ENCODE peak calls at places on chromosomes 5 and 9, in ten cellular contexts. D is IMR-90; V is left ventricle myocardium inferior; A is C1 segment of cervical spinal cord; M is GM23248; S is body of pancreas; B is sciatic nerve; Z is stimulated activated CD4-positive, alpha-beta T cell treated with anti-CD3 and anti-CD28 coated beads, Interleukin-2, amount 100 ng/mL, for 48 hours; P is CD4-positive, CD25-positive, alpha-beta regulatory T cell; L is ureter. F is an unnamed sample.
A peak's percentile ranks its signal among the peaks of the same experiment; 100 is the strongest.

GRCh38 chr5:42250-42649 is 49.7 kb upstream of the PLEKHG4B start:
- DNase-seq in D (peak; percentile 4), V (no peak), A (no peak), M (peak; percentile 41), S (peak; percentile 48), B (no peak), Z (no peak), P (no peak), L (no peak), F (no peak)

GRCh38 chr5:132428811-132429440 is 59.4 kb downstream of the SLC22A5 start:
- DNase-seq in D (peak; percentile 87), V (no peak), A (no peak), M (peak; percentile 84), S (no peak), B (no peak), Z (no peak), P (no peak), L (peak; percentile 27), F (no peak)

GRCh38 chr5:74631088-74631960 is 9.2 kb downstream of the ENC1 start:
- DNase-seq in D (peak; percentile 82), V (no peak), A (no peak), M (peak; percentile 35), S (no peak), B (no peak), Z (no peak), P (peak; percentile 66), L (no peak), F (no peak)

GRCh38 chr5:56595561-56595960 is 219.8 kb upstream of the MAP3K1 start:
- DNase-seq in D (no peak), V (no peak), A (no peak), M (no peak), S (no peak), B (no peak), Z (no peak), P (no peak), L (no peak), F (no peak)

GRCh38 chr5:76425940-76426339 is 22.9 kb downstream of the IQGAP2 start:
- DNase-seq in D (no peak), V (no peak), A (no peak), M (no peak), S (no peak), B (no peak), Z (no peak), P (no peak), L (no peak), F (no peak)

GRCh38 chr9:108674766-108675530 is 180.8 kb downstream of the ACTL7B start:
- DNase-seq in D (no peak), V (no peak), A (no peak), M (no peak), S (no peak), B (no peak), Z (no peak), P (no peak), L (no peak), F (no peak)

GRCh38 chr5:154164182-154164581 is 26.4 kb upstream of the GALNT10 start:
- DNase-seq in D (no peak), V (no peak), A (no peak), M (no peak), S (no peak), B (no peak), Z (no peak), P (no peak), L (no peak), F (peak; percentile 36)

GRCh38 chr5:178286226-178287090 is 53.9 kb upstream of the PHYKPL start:
- DNase-seq in D (no peak), V (no peak), A (no peak), M (no peak), S (no peak), B (no peak), Z (no peak), P (no peak), L (no peak), F (peak; percentile 22)

GRCh38 chr9:96038271-96038670 is 162.8 kb downstream of the ERCC6L2 start:
- DNase-seq in D (no peak), V (no peak), A (no peak), M (no peak), S (no peak), B (no peak), Z (no peak), P (no peak), L (no peak), F (no peak)

GRCh38 chr5:573206-573605 is 38.9 kb upstream of the CEP72 start:
- DNase-seq in D (no peak), V (no peak), A (no peak), M (no peak), S (no peak), B (no peak), Z (no peak), P (no peak), L (no peak), F (peak; percentile 27)